ENCODE peak calls at places on chromosomes 6 and 20, in eight cellular contexts. Z is LNCaP clone FGC, D is H7, U is tibial artery, S is HEK293T, X is NCI-H510A, H is Daoy, R is breast epithelium. B is an unnamed sample.

GRCh38 chr6:135871296-135871695 is 19.8 kb downstream of the PDE7B start:
- DNase-seq in Z (no peak), D (no peak), U (no peak), S (no peak), X (no peak), H (peak), R (no peak), B (peak)

GRCh38 chr20:64058536-64058935 is 4.5 kb upstream of the TCEA2 start:
- DNase-seq in Z (no peak), D (no peak), U (no peak), S (no peak), X (no peak), H (peak), R (no peak), B (no peak)

GRCh38 chr20:62956387-62957135 is 4.1 kb downstream of the SLC17A9 start:
- DNase-seq in Z (no peak), D (no peak), U (no peak), S (no peak), X (no peak), H (no peak), R (no peak), B (no peak)

GRCh38 chr6:80214436-80215022 is 108.1 kb downstream of the BCKDHB start:
- DNase-seq in Z (peak), D (peak), U (no peak), S (peak), X (peak), H (peak), R (no peak), B (peak)

GRCh38 chr6:87798393-87799278 is 96.6 kb upstream of the AKIRIN2 start:
- DNase-seq in Z (no peak), D (no peak), U (no peak), S (no peak), X (no peak), H (no peak), R (no peak), B (no peak)

GRCh38 chr6:19879663-19880062 is 42.5 kb downstream of the ID4 start:
- DNase-seq in Z (no peak), D (no peak), U (no peak), S (no peak), X (peak), H (no peak), R (no peak), B (no peak)

GRCh38 chr6:53603381-53604121 is 58.6 kb upstream of the GCLC start:
- DNase-seq in Z (peak), D (no peak), U (no peak), S (no peak), X (no peak), H (no peak), R (no peak), B (no peak)

GRCh38 chr6:125153541-125154183 is at the start of gene TPD52L1:
- DNase-seq in Z (peak), D (peak), U (peak), S (peak), X (peak), H (peak), R (peak), B (peak)

GRCh38 chr6:41053056-41053455 is at the start of gene APOBEC2:
- DNase-seq in Z (no peak), D (no peak), U (no peak), S (no peak), X (no peak), H (no peak), R (no peak), B (no peak)

GRCh38 chr20:9119776-9120175 is 50.9 kb downstream of the PLCB4 start:
- DNase-seq in Z (peak), D (no peak), U (peak), S (no peak), X (peak), H (peak), R (peak), B (peak)

GRCh38 chr6:128129679-128130078 is 228.8 kb upstream of the THEMIS start:
- DNase-seq in Z (no peak), D (no peak), U (no peak), S (no peak), X (no peak), H (no peak), R (no peak), B (no peak)

GRCh38 chr6:1250489-1251197 is 61.3 kb upstream of the FOXQ1 start:
- DNase-seq in Z (peak), D (no peak), U (no peak), S (no peak), X (no peak), H (no peak), R (no peak), B (no peak)

GRCh38 chr6:90583783-90584481 is 2.9 kb downstream of the MAP3K7 start:
- DNase-seq in Z (no peak), D (no peak), U (no peak), S (no peak), X (no peak), H (no peak), R (no peak), B (no peak)

GRCh38 chr20:57251344-57251743 is 15.1 kb downstream of the BMP7 start:
- DNase-seq in Z (no peak), D (no peak), U (no peak), S (no peak), X (no peak), H (peak), R (no peak), B (peak)

GRCh38 chr6:34867484-34867883 is 20.4 kb downstream of the TAF11 start:
- DNase-seq in Z (no peak), D (no peak), U (no peak), S (no peak), X (no peak), H (no peak), R (no peak), B (no peak)

GRCh38 chr20:37486186-37486999 is 34.7 kb upstream of the NNAT start:
- DNase-seq in Z (no peak), D (no peak), U (no peak), S (no peak), X (no peak), H (no peak), R (no peak), B (no peak)

GRCh38 chr20:22382742-22383141 is 201.6 kb downstream of the FOXA2 start:
- DNase-seq in Z (no peak), D (no peak), U (no peak), S (no peak), X (no peak), H (no peak), R (no peak), B (no peak)

GRCh38 chr6:63504777-63505384 is 67.4 kb upstream of the LOC128125822 start:
- DNase-seq in Z (no peak), D (no peak), U (no peak), S (no peak), X (no peak), H (no peak), R (no peak), B (no peak)

GRCh38 chr20:16018881-16019280 is 554.4 kb downstream of the KIF16B start:
- DNase-seq in Z (no peak), D (no peak), U (no peak), S (no peak), X (no peak), H (no peak), R (no peak), B (no peak)

GRCh38 chr20:34952676-34953075 is 2.9 kb downstream of the GSS start:
- DNase-seq in Z (no peak), D (no peak), U (no peak), S (no peak), X (no peak), H (no peak), R (no peak), B (no peak)

GRCh38 chr6:21987501-21987957 is 309.3 kb downstream of the PRL start:
- DNase-seq in Z (peak), D (peak), U (peak), S (peak), X (peak), H (peak), R (peak), B (peak)

GRCh38 chr6:166462461-166463135 is 79.9 kb upstream of the MPC1 start:
- DNase-seq in Z (no peak), D (no peak), U (no peak), S (no peak), X (no peak), H (no peak), R (no peak), B (no peak)

GRCh38 chr6:13273931-13274706 is 54.2 kb downstream of the TBC1D7 start:
- DNase-seq in Z (no peak), D (no peak), U (peak), S (no peak), X (no peak), H (peak), R (no peak), B (peak)

GRCh38 chr6:52724041-52724405 is 39.3 kb downstream of the GSTA2 start:
- DNase-seq in Z (no peak), D (no peak), U (peak), S (no peak), X (no peak), H (peak), R (no peak), B (peak)

GRCh38 chr6:15389759-15390723 is 144.2 kb downstream of the JARID2 start:
- DNase-seq in Z (no peak), D (peak), U (no peak), S (peak), X (peak), H (peak), R (no peak), B (peak)

B was measured in RPMI7951.